ENCODE peak calls at places on chromosomes 4 and X, in five cellular contexts. K, U, B, Z and N are unnamed samples.

GRCh38 chrX:154142386-154142785 is 1.7 kb upstream of the OPN1LW start:
- DNase-seq in U (no peak), K (no peak), Z (no peak), B (no peak), N (no peak)

GRCh38 chrX:13473666-13474516 is 95.5 kb upstream of the EGFL6 start:
- DNase-seq in U (peak), B (peak), Z (no peak), K (no peak), N (no peak)

GRCh38 chr4:81845761-81846160 is 374.1 kb upstream of the RASGEF1B start:
- DNase-seq in Z (no peak), B (no peak), U (no peak), K (no peak), N (no peak)

GRCh38 chr4:108560624-108561023 is 59.8 kb upstream of the RPL34 start:
- DNase-seq in K (no peak), Z (no peak), U (no peak), B (no peak), N (no peak)

GRCh38 chrX:50432760-50433377 is 37.8 kb downstream of the DGKK start:
- DNase-seq in B (peak), Z (no peak), K (no peak), U (no peak), N (no peak)

GRCh38 chr4:26787461-26788340 is 72.9 kb upstream of the STIM2 start:
- DNase-seq in U (peak), B (peak), K (peak), Z (peak), N (peak)

GRCh38 chrX:11264925-11265324 is 28.3 kb upstream of the AMELX start:
- DNase-seq in U (no peak), B (no peak), Z (no peak), K (no peak), N (no peak)

GRCh38 chrX:107840971-107841370 is 15.3 kb downstream of the MID2 start:
- DNase-seq in U (no peak), Z (no peak), K (no peak), B (no peak), N (no peak)

GRCh38 chr4:175947117-175947722 is 118.4 kb upstream of the WDR17 start:
- DNase-seq in Z (no peak), B (peak), K (no peak), U (peak), N (no peak)

GRCh38 chr4:128385683-128386304 is 98.2 kb upstream of the PGRMC2 start:
- DNase-seq in Z (no peak), K (no peak), U (peak), B (no peak), N (peak)

GRCh38 chr4:78732332-78733104 is 43.6 kb upstream of the BMP2K start:
- DNase-seq in K (no peak), U (no peak), Z (no peak), B (no peak), N (no peak)

GRCh38 chrX:149490100-149490499 is 15.0 kb downstream of the IDS start:
- DNase-seq in U (peak), B (no peak), K (no peak), Z (no peak), N (no peak)

GRCh38 chrX:41382699-41383645 is 49.0 kb downstream of the DDX3X start:
- DNase-seq in U (peak), K (no peak), B (no peak), Z (no peak), N (no peak)

GRCh38 chr4:73674451-73674919 is 54.2 kb upstream of the RASSF6 start:
- DNase-seq in U (peak), Z (no peak), K (no peak), B (no peak), N (peak)

DNA sequence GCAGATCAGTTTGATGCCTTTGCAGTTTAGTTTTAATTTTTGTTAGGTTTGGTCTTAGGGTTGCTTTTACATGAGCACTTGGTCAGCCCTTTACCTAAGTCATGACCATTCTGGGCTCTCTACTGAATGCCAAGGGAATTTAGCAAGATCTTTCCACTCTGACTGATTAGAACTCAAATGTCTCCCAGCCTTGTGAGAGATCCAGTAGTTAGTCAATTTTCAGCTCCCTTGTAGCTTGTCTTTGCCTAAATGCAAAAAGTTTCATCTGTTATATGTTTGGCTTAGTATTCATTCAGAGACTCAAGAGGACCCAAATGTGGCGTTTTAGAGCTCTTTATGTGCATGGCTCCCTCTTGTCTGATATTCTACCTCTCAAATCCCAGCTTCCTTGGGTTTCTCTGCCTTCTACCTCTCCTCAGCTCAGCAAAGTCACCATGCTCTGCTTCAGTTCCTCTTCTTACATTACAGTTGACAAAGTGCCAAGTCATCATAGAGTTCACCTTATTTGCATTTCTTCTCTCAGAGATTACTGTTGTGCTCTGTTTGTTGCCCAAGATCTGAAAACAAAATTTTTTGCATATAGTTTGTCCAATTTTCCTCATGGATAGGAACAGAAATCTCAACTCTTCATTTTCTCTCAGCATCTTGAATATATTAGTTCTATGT is 17.5 kb upstream of the JAKMIP1 start:
- DNase-seq in B (no peak), U (no peak), K (no peak), Z (no peak), N (no peak)
- H3K27ac ChIP-seq in B (no peak), U (no peak), K (no peak), Z (no peak), N (no peak)

DNA sequence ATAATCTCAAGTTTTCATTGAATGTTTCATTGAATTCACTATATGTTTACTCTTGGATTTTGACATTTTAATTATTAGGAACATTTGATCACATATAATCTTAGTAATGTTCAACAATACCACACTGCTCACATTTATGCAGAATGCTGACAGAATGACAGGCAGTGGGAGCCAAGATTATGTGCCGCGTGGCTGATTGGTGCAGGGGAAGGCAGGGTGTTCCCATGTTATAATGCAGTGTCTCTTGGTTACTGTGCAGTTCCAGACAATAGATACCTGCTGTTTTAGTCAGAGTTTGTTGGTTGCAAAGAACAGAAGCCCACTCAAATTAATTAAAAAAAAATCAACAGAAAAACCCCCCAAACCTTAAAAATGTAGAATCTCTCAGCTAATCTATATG is 33.0 kb downstream of the FHIP1A start:
- DNase-seq in U (no peak), Z (no peak), B (no peak), K (peak), N (no peak)
- H3K27ac ChIP-seq in U (no peak), Z (no peak), B (no peak), K (no peak), N (no peak)

GRCh38 chrX:45850775-45851433 is 650.2 kb upstream of the DIPK2B start:
- DNase-seq in K (peak), U (peak), B (peak), Z (peak), N (no peak)

GRCh38 chrX:45849261-45849660 is 648.6 kb upstream of the DIPK2B start:
- DNase-seq in U (peak), B (peak), Z (no peak), K (peak), N (peak)

GRCh38 chrX:45852884-45853283 is 652.2 kb upstream of the DIPK2B start:
- DNase-seq in U (no peak), Z (no peak), B (no peak), K (no peak), N (no peak)

GRCh38 chrX:45850197-45850774 is 649.6 kb upstream of the DIPK2B start:
- DNase-seq in K (peak), Z (no peak), U (peak), B (peak), N (no peak)

DNA sequence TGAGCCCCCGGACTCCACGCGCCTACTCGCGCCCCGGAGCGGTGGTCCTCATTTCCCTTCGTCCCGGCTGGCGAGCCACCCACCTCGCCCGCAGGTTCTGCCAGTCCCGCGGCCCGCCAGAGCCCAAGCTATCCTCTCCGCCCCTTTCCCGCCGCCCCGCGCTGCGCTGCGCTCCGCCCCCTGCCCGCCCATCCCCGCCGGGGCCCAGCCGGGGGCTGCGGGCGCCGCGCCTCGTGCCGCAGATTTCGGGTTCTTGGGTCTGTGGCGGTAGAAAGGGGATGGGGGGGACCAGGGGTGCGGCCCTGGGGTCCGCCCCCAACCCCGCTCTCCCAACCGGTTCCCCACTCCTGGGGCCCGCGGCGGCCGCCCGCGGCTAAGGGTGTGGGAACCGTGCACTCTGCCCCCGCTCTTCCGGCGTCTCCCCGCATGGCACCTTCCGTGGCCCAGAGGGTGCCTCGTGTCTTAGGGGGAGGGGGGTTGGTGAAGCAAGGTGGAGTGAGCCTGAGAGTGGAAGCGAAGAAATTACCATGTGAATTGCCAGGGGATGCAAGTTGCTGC is 650.8 kb upstream of the DIPK2B start:
- DNase-seq in B (peak), U (no peak), K (peak), Z (peak), N (peak)
- H3K27ac ChIP-seq in B (no peak), U (peak), K (no peak), Z (no peak), N (peak)

DNA sequence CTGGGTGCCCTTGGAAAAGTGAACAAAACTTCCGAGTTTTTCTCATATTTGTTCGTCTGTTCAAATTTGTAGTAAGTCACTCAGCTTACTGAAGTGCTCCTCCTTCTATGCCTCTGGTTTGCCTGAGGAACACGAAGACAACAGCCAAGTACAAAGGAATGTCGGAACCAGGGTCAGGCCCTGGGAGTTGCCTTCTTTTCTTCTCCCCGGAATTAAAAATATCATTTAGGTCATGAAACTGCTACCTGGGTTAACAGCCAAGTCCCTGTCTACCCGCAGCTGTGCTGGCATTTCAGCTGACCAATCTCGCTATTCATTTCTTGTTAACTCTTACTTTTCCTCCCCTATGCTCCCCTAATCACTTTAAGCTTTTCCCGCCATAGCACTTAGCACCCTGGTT is 137.6 kb upstream of the TEX13D start:
- DNase-seq in U (peak), K (no peak), B (no peak), Z (peak), N (no peak)
- H3K27ac ChIP-seq in U (no peak), K (no peak), B (no peak), Z (peak), N (no peak)

GRCh38 chrX:150841466-150842197 is 56.8 kb downstream of the CD99L2 start:
- DNase-seq in U (peak), B (no peak), Z (no peak), K (no peak), N (peak)
- H3K27ac ChIP-seq in U (no peak), B (no peak), Z (peak), K (no peak), N (no peak)

GRCh38 chr4:75030028-75030427 is 97.1 kb downstream of the PARM1 start:
- DNase-seq in K (no peak), B (no peak), Z (no peak), U (no peak), N (no peak)
- H3K27ac ChIP-seq in K (peak), B (no peak), Z (no peak), U (no peak), N (no peak)

GRCh38 chr4:931960-932712 is at the start of the genes GAK and TMEM175:
- DNase-seq in Z (peak), K (peak), B (peak), U (peak), N (peak)

GRCh38 chr4:929096-929765 is 2.9 kb downstream of the GAK start:
- DNase-seq in Z (no peak), B (no peak), K (no peak), U (no peak), N (no peak)

GRCh38 chr4:930827-931193 is 1.3 kb downstream of the GAK start:
- DNase-seq in U (no peak), K (no peak), B (no peak), Z (no peak), N (no peak)

GRCh38 chr4:931194-931959 is 739 bp downstream of the GAK start:
- DNase-seq in K (peak), U (peak), B (no peak), Z (peak), N (peak)

DNA sequence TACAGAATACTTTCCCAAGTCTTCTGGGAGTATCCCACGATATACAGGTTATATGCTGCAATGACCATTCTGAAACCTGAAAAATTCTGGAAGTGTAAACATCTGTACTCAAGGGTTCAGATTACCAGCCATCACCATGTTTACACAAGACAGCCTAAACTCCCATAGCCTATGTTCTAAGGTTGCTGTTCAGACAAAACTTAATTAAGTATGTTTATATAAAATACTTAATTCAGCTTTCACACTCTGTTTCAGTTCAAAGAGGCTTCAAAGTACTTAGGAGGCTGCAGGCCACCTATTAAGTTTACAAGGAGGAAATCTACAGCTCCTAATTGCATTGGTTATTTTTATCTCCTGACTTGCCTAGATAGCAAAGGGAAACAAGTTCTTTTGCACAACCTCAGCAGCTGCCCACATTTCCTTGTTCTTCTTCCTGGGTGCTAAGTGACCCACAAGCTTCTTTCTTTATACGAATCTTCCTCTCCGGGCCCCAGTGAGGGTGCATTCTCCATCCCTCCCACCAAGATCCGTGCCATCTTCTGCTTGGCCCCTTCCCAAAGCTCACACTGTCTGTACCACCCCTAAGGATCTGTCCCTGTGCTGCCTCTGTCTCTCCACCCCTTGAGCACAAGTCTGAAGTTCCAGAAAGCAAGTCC is 2.0 kb downstream of the GAK start:
- DNase-seq in K (peak), U (peak), Z (no peak), B (no peak), N (no peak)
- H3K27ac ChIP-seq in K (peak), U (peak), Z (peak), B (no peak), N (no peak)